ENCODE peak calls at places on chromosomes 16 and 17, in six cellular contexts. W, B, D, P, J and C are unnamed samples. For H3K4me1, the result is how much of the 10 kb centered on the place peaks cover.

GRCh38 chr16:46736695-46737094 is 11.4 kb downstream of the MYLK3 start:
- DNase-seq in D (peak), B (peak), W (no peak), P (no peak), J (no peak), C (no peak)

GRCh38 chr16:53057658-53058057 is 2.9 kb downstream of the CHD9 start:
- DNase-seq in J (no peak), P (no peak), B (no peak), W (no peak), D (no peak), C (no peak)

GRCh38 chr17:45129426-45129939 is 2.8 kb downstream of the PLCD3 start:
- DNase-seq in W (peak), B (no peak), D (no peak), P (no peak), J (peak), C (peak)

GRCh38 chr17:2695961-2696760 is 15.4 kb downstream of the CLUH start:
- DNase-seq in P (no peak), J (no peak), B (peak), D (peak), W (no peak), C (peak)

GRCh38 chr17:68344701-68345136 is 53.4 kb downstream of the ARSG start:
- DNase-seq in D (no peak), J (no peak), B (peak), P (no peak), W (no peak), C (no peak)

GRCh38 chr16:27335349-27336052 is 21.7 kb downstream of the IL4R start:
- DNase-seq in J (no peak), P (no peak), D (no peak), W (no peak), B (no peak), C (no peak)

GRCh38 chr17:48045270-48046001 is 2.7 kb upstream of the NFE2L1 start:
- DNase-seq in B (peak), W (no peak), J (no peak), D (peak), P (no peak), C (no peak)

GRCh38 chr17:48636177-48637018 is 10.2 kb upstream of the HOXB9 start:
- DNase-seq in D (peak), J (no peak), W (peak), P (peak), B (peak), C (peak)

GRCh38 chr16:85401370-85401916 is 211.7 kb upstream of the GSE1 start:
- DNase-seq in B (peak), J (no peak), D (peak), P (no peak), W (no peak), C (peak)

GRCh38 chr16:42069-42457 is 11.3 kb downstream of the POLR3K start:
- DNase-seq in W (no peak), J (no peak), D (no peak), B (no peak), P (no peak), C (no peak)

GRCh38 chr16:54145881-54146280 is 140.7 kb downstream of the IRX3 start:
- DNase-seq in J (no peak), D (no peak), B (no peak), P (no peak), W (no peak), C (no peak)

GRCh38 chr17:37273419-37274051 is 102.2 kb upstream of the C17orf78 start:
- DNase-seq in P (no peak), D (no peak), W (no peak), J (no peak), B (no peak), C (no peak)

GRCh38 chr16:4313563-4314531 is 2.0 kb upstream of the GLIS2 start:
- DNase-seq in J (no peak), P (peak), W (peak), D (peak), B (no peak), C (peak)

GRCh38 chr16:83187404-83187803 is 560.6 kb downstream of the CDH13 start:
- DNase-seq in P (no peak), D (no peak), B (no peak), J (no peak), W (no peak), C (no peak)

GRCh38 chr16:15879255-15879804 is 9.1 kb downstream of the CEP20 start:
- DNase-seq in J (no peak), W (no peak), B (no peak), D (no peak), P (peak), C (no peak)

GRCh38 chr17:73770115-73770848 is 126.0 kb upstream of the SDK2 start:
- DNase-seq in P (no peak), W (peak), B (no peak), J (peak), D (peak), C (no peak)

GRCh38 chr17:34254651-34255380 is at the start of gene CCL2:
- DNase-seq in D (no peak), P (no peak), B (no peak), J (peak), W (peak), C (peak)

GRCh38 chr17:65586899-65587298 is 25.5 kb upstream of the AXIN2 start:
- DNase-seq in W (no peak), B (no peak), P (no peak), D (no peak), J (no peak), C (no peak)

GRCh38 chr17:69908599-69909368 is 166.2 kb upstream of the KCNJ16 start:
- DNase-seq in P (no peak), B (no peak), J (no peak), W (no peak), D (no peak), C (no peak)

GRCh38 chr16:67391424-67392300 is 1.6 kb downstream of the TPPP3 start:
- DNase-seq in D (peak), J (no peak), P (no peak), W (no peak), B (peak), C (no peak)

GRCh38 chr17:17147821-17148220 is 58.3 kb downstream of the PLD6 start:
- DNase-seq in B (no peak), W (no peak), D (no peak), P (no peak), J (no peak), C (no peak)

GRCh38 chr17:60386475-60387058 is 5.4 kb downstream of the USP32 start:
- DNase-seq in B (no peak), D (no peak), W (no peak), J (no peak), P (no peak), C (no peak)
- H3K4me1 ChIP-seq in B (half or more), D (half or more), W (half or more), J (under half), P (under half), C (under half)

GRCh38 chr17:79279320-79279719 is 204.7 kb downstream of the ENGASE start:
- DNase-seq in D (no peak), B (no peak), P (no peak), J (no peak), W (no peak), C (no peak)
- H3K4me1 ChIP-seq in D (under half), B (under half), P (under half), J (under half), W (under half), C (under half)

GRCh38 chr16:89331371-89332109 is 114.0 kb downstream of the ZNF778 start:
- DNase-seq in B (no peak), D (peak), W (no peak), P (no peak), J (no peak), C (peak)

GRCh38 chr16:89330177-89330856 is 112.8 kb downstream of the ZNF778 start:
- DNase-seq in W (no peak), D (peak), B (peak), P (peak), J (no peak), C (peak)

GRCh38 chr16:89334461-89334860 is 117.0 kb downstream of the ZNF778 start:
- DNase-seq in J (no peak), W (no peak), D (peak), P (no peak), B (no peak), C (no peak)

GRCh38 chr16:89334050-89334449 is 116.5 kb downstream of the ZNF778 start:
- DNase-seq in B (no peak), J (no peak), W (no peak), P (no peak), D (no peak), C (no peak)

DNA sequence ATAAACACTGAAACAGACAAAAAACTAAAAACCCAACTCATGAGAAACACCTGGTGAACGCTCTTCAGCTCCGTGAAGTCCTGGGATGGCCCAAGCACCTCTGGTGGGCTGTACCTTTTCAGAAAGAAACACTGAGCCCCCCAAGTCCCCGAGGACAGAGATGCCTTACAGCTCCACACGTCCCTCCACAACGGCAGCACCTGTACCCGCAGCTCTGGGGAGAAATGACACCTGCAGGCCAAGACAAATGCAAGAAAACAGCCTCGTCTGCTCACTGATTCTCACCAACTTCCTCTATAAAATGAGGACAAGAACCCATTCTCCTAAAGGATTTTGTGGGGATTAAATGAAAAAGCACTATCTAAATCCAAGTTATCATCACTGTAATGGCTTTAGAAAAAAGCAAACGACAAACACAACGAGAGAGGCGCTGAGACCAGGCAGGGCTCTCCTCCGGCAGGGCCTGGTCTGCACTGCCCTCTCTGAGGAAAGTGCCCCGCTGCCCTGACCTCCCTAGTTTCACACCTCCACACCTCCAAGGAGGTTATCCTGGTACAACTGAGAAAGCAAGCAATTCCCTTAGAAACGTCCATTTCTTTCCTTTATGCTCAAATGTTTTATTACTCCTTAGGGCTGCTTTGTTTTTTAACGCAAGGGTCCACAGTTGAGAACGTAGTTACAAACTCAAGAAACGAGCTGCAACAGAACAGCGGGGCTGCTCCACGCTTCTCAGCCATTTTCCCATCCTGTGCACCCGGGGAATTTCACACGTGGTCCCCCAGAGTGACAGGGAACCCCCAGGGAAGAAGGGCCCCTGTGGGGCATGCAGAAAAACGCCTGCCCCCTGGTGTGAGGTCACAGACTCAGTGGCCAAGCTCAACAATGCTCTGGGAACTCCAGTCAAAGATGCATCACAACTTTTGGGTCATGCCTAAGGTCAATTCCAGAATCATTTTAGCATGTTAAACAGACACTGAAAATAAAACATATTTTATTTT is 115.0 kb downstream of the ZNF778 start:
- DNase-seq in D (peak), B (no peak), J (no peak), W (no peak), P (no peak), C (peak)
- H3K4me1 ChIP-seq in D (half or more), B (half or more), J (half or more), W (half or more), P (half or more), C (under half)

GRCh38 chr17:76442341-76443338 is 10.3 kb downstream of the UBE2O start:
- DNase-seq in B (no peak), J (no peak), W (no peak), P (no peak), D (no peak), C (no peak)
- H3K4me1 ChIP-seq in B (half or more), J (half or more), W (under half), P (under half), D (under half), C (under half)